ENCODE peak calls at places on chromosome 19, in eight cellular contexts. D, H, E, C, Y, Z, U and R are unnamed samples.

GRCh38 chr19:18940791-18941627 is at the start of gene HOMER3:
- DNase-seq in D (peak), H (peak), E (no peak), C (peak), Y (peak), Z (peak), U (peak), R (peak)

GRCh38 chr19:55437410-55437809 is 5.7 kb downstream of the SHISA7 start:
- DNase-seq in D (no peak), H (no peak), E (peak), C (peak), Y (no peak), Z (no peak), U (peak), R (peak)

GRCh38 chr19:38388310-38389100 is at the start of gene SPRED3:
- DNase-seq in D (no peak), H (no peak), E (no peak), C (no peak), Y (no peak), Z (no peak), U (no peak), R (peak)

GRCh38 chr19:44585371-44586141 is 27.8 kb upstream of the IGSF23 start:
- DNase-seq in D (no peak), H (no peak), E (peak), C (no peak), Y (no peak), Z (no peak), U (peak), R (no peak)

GRCh38 chr19:24052811-24053210 is 34.2 kb upstream of the ZNF254 start:
- DNase-seq in D (no peak), H (no peak), E (no peak), C (no peak), Y (no peak), Z (no peak), U (no peak), R (no peak)

GRCh38 chr19:10553943-10554381 is 10.3 kb downstream of the ATG4D start:
- DNase-seq in D (peak), H (no peak), E (peak), C (no peak), Y (no peak), Z (peak), U (no peak), R (no peak)

GRCh38 chr19:17001603-17002183 is 24.9 kb downstream of the CPAMD8 start:
- DNase-seq in D (peak), H (no peak), E (no peak), C (no peak), Y (peak), Z (no peak), U (no peak), R (no peak)

GRCh38 chr19:13850910-13851753 is 25.8 kb upstream of the NANOS3 start:
- DNase-seq in D (peak), H (no peak), E (peak), C (no peak), Y (peak), Z (no peak), U (peak), R (no peak)

GRCh38 chr19:36547001-36547732 is 19.1 kb upstream of the ZNF260 start:
- DNase-seq in D (no peak), H (no peak), E (peak), C (no peak), Y (no peak), Z (no peak), U (peak), R (no peak)

GRCh38 chr19:30718014-30718413 is 345.8 kb downstream of the ZNF536 start:
- DNase-seq in D (no peak), H (no peak), E (no peak), C (no peak), Y (no peak), Z (no peak), U (no peak), R (no peak)

GRCh38 chr19:1451916-1452801 is 2.2 kb downstream of the APC2 start:
- DNase-seq in D (no peak), H (no peak), E (no peak), C (no peak), Y (no peak), Z (no peak), U (no peak), R (no peak)